ENCODE peak calls at places on chromosomes 11 and 22, in six cellular contexts. K, M, N, H, S and E are unnamed samples. For H3K4me1, the result is how much of the 10 kb centered on the place peaks cover.

GRCh38 chr11:16857186-16857585 is 118.7 kb downstream of the C11orf58 start:
- DNase-seq in K (no peak), M (peak), N (no peak), H (no peak), S (no peak), E (no peak)

GRCh38 chr11:32960553-32961164 is 55.0 kb upstream of the DEPDC7 start:
- DNase-seq in K (peak), M (no peak), N (peak), H (peak), S (peak), E (no peak)

GRCh38 chr11:35531246-35531645 is 5.8 kb upstream of the PAMR1 start:
- DNase-seq in K (no peak), M (no peak), N (no peak), H (no peak), S (no peak), E (no peak)

GRCh38 chr22:45007946-45008852 is 1.6 kb downstream of the PHF21B start:
- DNase-seq in K (no peak), M (peak), N (peak), H (peak), S (peak), E (no peak)

GRCh38 chr11:65572356-65573043 is at the start of gene FAM89B:
- DNase-seq in K (peak), M (peak), N (peak), H (peak), S (peak), E (peak)

GRCh38 chr11:119322921-119323531 is 6.1 kb upstream of the MCAM start:
- DNase-seq in K (no peak), M (no peak), N (no peak), H (no peak), S (no peak), E (no peak)

GRCh38 chr11:67057410-67057757 is 737 bp downstream of the RHOD start:
- DNase-seq in K (no peak), M (no peak), N (no peak), H (peak), S (no peak), E (no peak)

GRCh38 chr22:20010307-20011122 is 6.1 kb downstream of the ARVCF start:
- DNase-seq in K (no peak), M (peak), N (no peak), H (peak), S (no peak), E (no peak)

GRCh38 chr11:110497204-110497987 is 67.6 kb downstream of the FDX1 start:
- DNase-seq in K (no peak), M (no peak), N (no peak), H (peak), S (no peak), E (no peak)

GRCh38 chr11:92417326-92417725 is 192.7 kb downstream of the FAT3 start:
- DNase-seq in K (no peak), M (no peak), N (no peak), H (no peak), S (no peak), E (no peak)

DNA sequence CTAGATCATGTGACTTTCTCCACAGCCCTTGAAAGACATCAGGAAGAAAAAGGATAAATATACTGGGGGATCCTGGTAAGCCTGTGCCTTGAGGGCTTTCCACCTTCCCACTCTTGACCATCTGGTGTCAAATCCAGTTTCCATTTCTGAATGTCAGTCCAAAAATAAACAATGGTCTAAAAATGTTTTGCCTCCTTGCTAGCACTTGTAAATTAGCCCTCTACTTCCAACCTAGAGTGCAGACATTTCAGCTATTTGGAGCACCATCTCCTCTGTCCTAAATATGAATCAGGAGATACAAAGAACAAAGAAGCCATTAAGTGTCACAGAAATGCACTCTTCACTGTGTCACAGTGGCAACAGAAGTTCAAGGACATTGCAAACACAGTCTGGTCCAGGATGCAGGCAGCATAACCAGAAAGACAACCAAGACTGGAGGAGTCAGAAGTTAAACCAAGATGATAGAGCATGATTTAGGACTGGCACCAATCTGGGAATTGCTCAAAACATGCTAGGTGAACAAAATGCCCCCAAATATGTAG is 88.1 kb downstream of the CCDC34 start:
- DNase-seq in K (no peak), M (no peak), N (no peak), H (no peak), S (no peak), E (no peak)
- H3K9ac ChIP-seq in K (no peak), M (no peak), N (no peak), H (no peak), S (no peak), E (no peak)

GRCh38 chr11:1844221-1845094 is 5.7 kb downstream of the TNNI2 start:
- DNase-seq in K (no peak), M (no peak), N (peak), H (no peak), S (no peak), E (peak)

GRCh38 chr11:1845571-1846452 is 7.0 kb downstream of the TNNI2 start:
- DNase-seq in K (no peak), M (no peak), N (no peak), H (no peak), S (no peak), E (no peak)

GRCh38 chr11:1846453-1846932 is 6.4 kb upstream of the LSP1 start:
- DNase-seq in K (no peak), M (no peak), N (no peak), H (no peak), S (no peak), E (no peak)

GRCh38 chr11:1843796-1844195 is 5.0 kb downstream of the TNNI2 start:
- DNase-seq in K (no peak), M (no peak), N (no peak), H (no peak), S (no peak), E (no peak)

GRCh38 chr11:1845095-1845429 is 6.3 kb downstream of the TNNI2 start:
- DNase-seq in K (no peak), M (no peak), N (no peak), H (no peak), S (no peak), E (no peak)
- H3K4me1 ChIP-seq in K (under half), M (under half), N (under half), H (under half), S (under half), E (under half)

DNA sequence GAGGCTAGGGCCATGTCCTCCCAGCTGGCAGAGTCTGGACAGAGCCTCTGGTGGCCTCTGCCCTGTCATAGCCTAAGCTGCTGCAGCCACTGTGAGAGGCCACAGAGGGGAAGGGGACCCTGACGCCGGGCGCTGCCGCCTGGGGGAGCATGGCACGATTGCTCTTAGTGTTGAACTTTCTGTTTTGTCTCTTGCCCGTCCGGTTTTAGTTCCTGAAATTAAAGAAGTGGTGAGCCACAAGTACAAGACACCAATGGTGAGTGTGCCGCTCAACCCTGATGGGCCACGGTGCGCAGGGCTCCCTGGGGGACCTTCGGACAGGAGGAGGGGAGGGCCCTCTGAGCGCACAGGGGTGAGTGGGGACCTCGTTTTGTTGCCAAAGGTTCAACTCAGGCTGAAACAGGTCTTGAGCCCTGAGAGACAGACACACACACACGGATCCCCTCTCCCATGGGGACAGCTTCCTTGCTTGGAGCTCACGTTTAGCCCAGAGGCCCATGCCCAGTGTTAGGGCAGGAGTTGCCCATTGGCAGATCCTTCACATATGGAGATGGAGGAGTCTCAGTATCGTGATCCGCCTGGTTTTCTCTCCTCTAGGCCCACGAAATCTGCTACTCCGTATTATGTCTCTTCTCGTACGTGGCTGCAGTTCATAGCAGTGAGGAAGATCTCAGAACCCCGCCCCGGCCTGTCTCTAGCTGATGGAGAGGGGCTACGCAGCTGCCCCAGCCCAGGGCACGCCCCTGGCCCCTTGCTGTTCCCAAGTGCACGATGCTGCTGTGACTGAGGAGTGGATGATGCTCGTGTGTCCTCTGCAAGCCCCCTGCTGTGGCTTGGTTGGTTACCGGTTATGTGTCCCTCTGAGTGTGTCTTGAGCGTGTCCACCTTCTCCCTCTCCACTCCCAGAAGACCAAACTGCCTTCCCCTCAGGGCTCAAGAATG is 23.8 kb downstream of the MYBPC3 start:
- DNase-seq in K (no peak), M (no peak), N (no peak), H (no peak), S (no peak), E (no peak)
- H3K9ac ChIP-seq in K (no peak), M (no peak), N (no peak), H (no peak), S (no peak), E (no peak)

GRCh38 chr11:2735053-2735589 is 35.3 kb upstream of the KCNQ1OT1 start:
- DNase-seq in K (no peak), M (no peak), N (no peak), H (no peak), S (no peak), E (no peak)
- H3K4me1 ChIP-seq in K (under half), M (under half), N (under half), H (under half), S (under half), E (under half)

DNA sequence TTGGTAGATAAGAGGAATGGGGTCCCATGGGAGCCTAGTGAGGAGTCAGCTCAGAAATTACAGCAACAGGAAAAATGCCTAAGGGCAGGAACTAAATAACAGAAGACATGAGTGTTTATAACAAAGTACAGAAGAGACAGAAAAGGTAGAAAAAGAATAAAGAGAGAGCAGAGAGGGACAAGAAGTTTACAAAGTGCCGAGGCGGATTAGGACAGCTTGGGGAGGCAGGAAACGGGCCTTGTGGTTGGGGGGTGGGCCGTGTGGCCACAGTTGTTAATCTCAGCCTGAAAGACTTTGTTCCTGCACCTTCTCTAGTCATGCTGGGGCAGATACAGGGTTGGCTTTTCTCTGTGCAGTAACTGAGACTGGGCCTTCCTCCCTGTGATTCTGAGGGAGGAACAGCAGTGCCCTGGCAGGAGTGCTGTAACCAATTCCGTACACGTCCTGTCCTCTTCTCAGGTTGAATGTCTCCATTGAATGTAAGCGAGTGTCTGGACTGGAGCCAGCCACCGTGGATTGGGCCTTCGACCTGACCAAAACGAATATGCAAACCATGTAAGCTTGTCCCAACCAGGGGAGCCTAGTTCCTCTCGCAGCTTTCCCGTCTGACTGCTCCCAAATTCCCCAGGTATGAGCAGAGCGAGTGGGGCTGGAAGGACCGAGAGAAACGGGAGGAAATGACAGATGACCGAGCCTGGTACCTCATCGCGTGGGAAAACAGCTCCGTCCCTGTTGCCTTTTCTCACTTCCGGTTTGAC is 13.2 kb downstream of the NAA40 start:
- DNase-seq in K (no peak), M (no peak), N (no peak), H (peak), S (no peak), E (no peak)
- H3K9ac ChIP-seq in K (no peak), M (no peak), N (no peak), H (no peak), S (no peak), E (no peak)